ENCODE peak calls at places on chromosome 15, in seven cellular contexts. Y is CD14-positive monocyte; T is Calu3; E is stimulated activated CD4-positive, alpha-beta T cell treated with anti-CD3 and anti-CD28 coated beads, Interleukin-1b, Interleukin-23, amount 100 ng/mL, for 4 hours; G is upper lobe of left lung; Z is 8988T; L is mesenteric fat pad. D is an unnamed sample.
A peak's percentile ranks its signal among the peaks of the same experiment; 100 is the strongest.

GRCh38 chr15:78396976-78397375 is 41.0 kb upstream of the IREB2 start:
- DNase-seq in T (peak; percentile 52), E (no peak), L (peak; percentile 90), Z (no peak), G (peak; percentile 59), Y (no peak), D (no peak)

GRCh38 chr15:47812436-47813109 is 95.3 kb downstream of the SEMA6D start:
- DNase-seq in T (peak; percentile 7), L (no peak), G (no peak), Z (no peak), E (no peak), Y (no peak), D (no peak)

GRCh38 chr15:75745305-75745704 is 32.7 kb upstream of the CSPG4 start:
- DNase-seq in G (no peak), E (no peak), L (no peak), Y (no peak), T (no peak), Z (no peak), D (no peak)

GRCh38 chr15:51366911-51367310 is 25.5 kb downstream of the GLDN start:
- DNase-seq in G (peak; percentile 79), Z (no peak), E (no peak), L (no peak), Y (no peak), T (peak; percentile 36), D (no peak)

GRCh38 chr15:84826369-84826823 is 9.2 kb downstream of the ALPK3 start:
- DNase-seq in E (no peak), Z (peak; percentile 57), G (peak; percentile 52), L (no peak), T (peak; percentile 73), Y (no peak), D (no peak)

GRCh38 chr15:67838789-67839332 is 984 bp downstream of the RNU6-1 start:
- DNase-seq in E (no peak), G (peak; percentile 86), T (peak; percentile 83), Y (no peak), L (no peak), Z (peak; percentile 82), D (no peak)

GRCh38 chr15:96586901-96587300 is 256.4 kb downstream of the NR2F2 start:
- DNase-seq in Z (no peak), L (no peak), E (no peak), G (no peak), Y (peak; percentile 66), T (no peak), D (no peak)

GRCh38 chr15:92682772-92683510 is 27.4 kb upstream of the FAM174B start:
- DNase-seq in T (no peak), L (no peak), G (no peak), Z (no peak), Y (no peak), E (no peak), D (no peak)

GRCh38 chr15:88241461-88241860 is 15.1 kb downstream of the NTRK3 start:
- DNase-seq in G (no peak), E (no peak), T (no peak), L (no peak), Z (no peak), Y (no peak), D (no peak)

GRCh38 chr15:91264651-91265351 is 164.7 kb downstream of the SV2B start:
- DNase-seq in Z (no peak), T (no peak), G (no peak), Y (no peak), L (no peak), E (no peak), D (no peak)

GRCh38 chr15:45221967-45222366 is 30.1 kb upstream of the SLC28A2 start:
- DNase-seq in L (no peak), Z (no peak), E (no peak), G (no peak), Y (no peak), T (no peak), D (no peak)

GRCh38 chr15:97745481-97746071 is 214.9 kb upstream of the ARRDC4 start:
- DNase-seq in E (no peak), Y (no peak), T (peak; percentile 80), G (no peak), L (no peak), Z (peak; percentile 11), D (no peak)

GRCh38 chr15:90322531-90322930 is 29.6 kb upstream of the ZNF774 start:
- DNase-seq in T (no peak), L (no peak), G (peak; percentile 39), Z (no peak), Y (no peak), E (no peak), D (no peak)

GRCh38 chr15:66883322-66883911 is 181.4 kb downstream of the SMAD6 start:
- DNase-seq in G (peak; percentile 58), Z (no peak), L (peak; percentile 95), T (peak; percentile 91), Y (no peak), E (no peak), D (no peak)

GRCh38 chr15:85743392-85744045 is 51.2 kb downstream of the KLHL25 start:
- DNase-seq in Y (no peak), L (no peak), G (no peak), Z (no peak), E (no peak), T (no peak), D (no peak)

GRCh38 chr15:47119349-47119748 is 598.0 kb upstream of the SEMA6D start:
- DNase-seq in Y (no peak), L (no peak), E (no peak), T (no peak), G (no peak), Z (no peak), D (no peak)

GRCh38 chr15:93180656-93181055 is 91.6 kb upstream of the RGMA start:
- DNase-seq in L (no peak), T (peak; percentile 24), Y (no peak), G (no peak), Z (no peak), E (no peak), D (no peak)

GRCh38 chr15:69093127-69093526 is 67.3 kb upstream of the GLCE start:
- DNase-seq in E (no peak), Z (no peak), Y (no peak), L (no peak), T (no peak), G (no peak), D (no peak)

GRCh38 chr15:29696950-29697738 is 125.1 kb downstream of the TJP1 start:
- DNase-seq in G (no peak), Z (no peak), T (no peak), L (no peak), E (no peak), Y (no peak), D (no peak)